ENCODE peak calls at places on chromosome 11, in four cellular contexts. I, Z, R and Q are unnamed samples.
A peak's percentile ranks its signal among the peaks of the same experiment; 100 is the strongest.

GRCh38 chr11:76781046-76781801 is 1.9 kb upstream of the TSKU start:
- DNase-seq in I (no peak), R (no peak), Z (no peak), Q (no peak)

GRCh38 chr11:108170191-108170590 is 48.8 kb downstream of the ACAT1 start:
- DNase-seq in R (no peak), Z (no peak), I (no peak), Q (no peak)

GRCh38 chr11:75775056-75775455 is 6.5 kb downstream of the DGAT2 start:
- DNase-seq in R (peak; percentile 17), Z (no peak), I (no peak), Q (no peak)

GRCh38 chr11:68950268-68950667 is 30.5 kb downstream of the MRGPRD start:
- DNase-seq in Z (no peak), R (no peak), I (peak; percentile 30), Q (no peak)

GRCh38 chr11:128535468-128536457 is 51.6 kb downstream of the ETS1 start:
- DNase-seq in Z (no peak), R (no peak), I (no peak), Q (no peak)

GRCh38 chr11:81005595-81005994 is 1564.8 kb upstream of the TENM4 start:
- DNase-seq in Z (no peak), I (peak; percentile 92), R (no peak), Q (peak; percentile 37)

GRCh38 chr11:117000741-117001096 is 97.5 kb downstream of the SIK3 start:
- DNase-seq in Z (no peak), R (no peak), I (no peak), Q (no peak)

GRCh38 chr11:112085822-112086421 is 634 bp downstream of the TIMM8B start:
- DNase-seq in I (peak; percentile 46), Z (peak; percentile 65), R (no peak), Q (peak; percentile 16)

GRCh38 chr11:111765320-111765983 is 737 bp downstream of the PPP2R1B start:
- DNase-seq in R (no peak), Z (no peak), I (no peak), Q (no peak)

GRCh38 chr11:32279672-32280071 is 155.7 kb downstream of the WT1 start:
- DNase-seq in I (no peak), Z (no peak), R (no peak), Q (no peak)
- TF ChIP-seq CTCF in I (peak; percentile 16), Z (no peak), R (no peak), Q (no peak)

DNA sequence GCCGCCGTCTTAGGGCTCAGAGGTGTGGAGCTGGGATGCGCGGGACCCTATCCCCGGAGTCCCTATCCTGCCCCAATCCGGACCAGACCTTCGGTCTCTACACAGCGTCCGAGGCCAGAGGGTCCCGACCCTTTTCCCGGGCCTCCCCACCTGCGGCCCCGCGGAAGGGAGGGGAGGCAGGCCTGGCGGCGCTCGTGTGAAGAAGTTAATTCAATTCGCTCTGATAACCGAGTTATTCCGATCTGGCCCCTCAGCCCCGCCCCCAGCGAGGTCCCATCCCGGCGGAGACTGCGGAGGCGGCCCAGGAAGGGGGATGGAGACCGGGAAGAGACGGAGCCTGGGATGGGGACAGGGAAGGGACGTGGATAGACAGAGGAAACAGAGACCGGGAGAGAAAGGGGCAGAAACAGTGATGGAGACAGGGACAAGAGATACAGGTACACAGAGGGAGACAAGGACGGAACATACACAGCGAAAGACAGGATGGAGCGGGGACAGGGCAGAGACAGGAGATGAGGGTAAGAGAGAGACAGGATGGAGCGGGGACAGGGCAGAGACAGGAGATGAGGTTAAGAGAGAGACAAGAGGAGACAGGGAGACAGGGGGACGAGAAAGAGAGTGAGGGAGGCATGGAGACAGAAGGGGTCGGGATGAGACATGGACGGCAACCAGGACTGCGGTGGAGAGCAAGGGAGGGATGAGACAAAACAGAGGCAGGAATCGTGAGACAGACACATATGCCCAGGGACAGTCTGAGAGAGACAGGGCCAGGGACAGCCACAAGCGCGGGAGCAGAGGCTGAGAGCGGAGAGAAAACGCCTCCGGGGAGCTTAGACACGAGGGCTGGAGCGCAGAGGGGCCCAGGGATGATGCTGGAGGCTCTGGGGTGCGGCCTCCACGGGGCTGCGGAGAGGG is 598 bp upstream of the PHOX2A start:
- DNase-seq in R (no peak), Z (peak; percentile 84), I (no peak), Q (no peak)
- H3K4me3 ChIP-seq in R (peak overlapping the region; percentile 14), Z (no peak overlapping the region), I (no peak overlapping the region), Q (no peak overlapping the region)

GRCh38 chr11:64241430-64242153 is 697 bp downstream of the FKBP2 start:
- DNase-seq in I (peak; percentile 39), R (peak; percentile 100), Z (peak; percentile 100), Q (peak; percentile 100)
- TF ChIP-seq CTCF in I (no peak), R (peak; percentile 18), Z (no peak), Q (no peak)

DNA sequence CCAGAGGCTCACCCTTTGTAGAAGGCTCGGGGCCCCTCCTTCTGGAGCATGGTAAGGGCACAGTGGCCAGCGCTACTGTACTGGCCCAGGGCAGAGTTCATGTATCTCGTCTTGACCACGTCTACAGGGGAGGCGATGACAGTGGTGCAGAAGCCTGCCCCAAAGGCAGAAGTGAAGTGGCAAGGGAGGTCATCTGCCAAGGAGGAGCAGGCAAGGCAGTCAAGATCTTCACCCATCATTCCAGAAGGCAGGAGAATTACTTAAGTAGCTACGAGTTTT is 7.2 kb downstream of the UCP2 start:
- DNase-seq in R (no peak), I (no peak), Z (no peak), Q (no peak)
- H3K4me3 ChIP-seq in R (no peak overlapping the region), I (no peak overlapping the region), Z (no peak overlapping the region), Q (no peak overlapping the region)

GRCh38 chr11:94107363-94107762 is 21.3 kb upstream of the PANX1 start:
- DNase-seq in Z (no peak), I (no peak), R (no peak), Q (no peak)
- TF ChIP-seq CTCF in Z (no peak), I (peak; percentile 24), R (no peak), Q (no peak)

DNA sequence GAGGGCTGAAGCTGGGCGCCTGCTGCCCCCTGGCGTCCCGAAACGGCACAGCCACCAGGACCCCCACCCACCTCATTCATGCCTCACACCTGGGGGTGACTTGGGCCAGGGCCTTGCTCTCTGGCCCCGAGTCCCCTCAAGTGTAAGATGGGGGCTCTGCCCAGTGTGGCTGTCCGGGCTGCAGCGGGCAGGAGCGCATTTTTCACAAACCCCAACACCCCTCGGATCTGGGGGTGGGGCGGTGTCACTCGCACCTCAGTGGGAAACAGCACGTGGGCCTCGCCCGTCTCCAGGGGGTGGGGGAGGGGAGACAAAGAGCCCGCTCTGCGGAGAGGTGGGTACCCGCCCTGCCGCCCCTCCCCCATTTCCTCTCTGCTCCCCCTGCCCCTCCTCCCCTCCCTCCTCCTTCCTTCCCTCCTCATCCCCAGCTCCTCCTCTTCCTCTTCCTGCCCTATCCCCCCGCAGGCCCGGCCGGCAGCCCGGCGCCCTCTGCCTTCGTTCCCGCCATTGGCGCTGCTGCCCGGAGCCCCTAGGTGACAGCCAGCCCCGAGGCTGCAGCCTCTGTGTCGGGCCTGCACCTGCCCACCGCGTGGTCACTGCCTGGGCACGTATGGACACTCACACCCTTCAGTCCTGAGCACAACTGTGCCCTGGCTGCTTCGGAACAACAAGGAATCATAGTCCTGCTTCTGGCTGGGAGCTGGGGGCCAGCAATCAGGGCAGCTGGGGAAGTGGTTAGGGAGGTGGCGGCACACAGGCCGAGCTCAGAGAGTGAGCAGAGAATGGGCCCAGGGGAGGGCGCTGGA is 6.8 kb upstream of the CDKN1C start:
- DNase-seq in R (peak; percentile 67), I (peak; percentile 41), Z (no peak), Q (peak; percentile 55)
- H3K4me3 ChIP-seq in R (peak overlapping the region; percentile 56), I (peak overlapping the region; percentile 45), Z (no peak overlapping the region), Q (peak overlapping the region; percentile 54)

DNA sequence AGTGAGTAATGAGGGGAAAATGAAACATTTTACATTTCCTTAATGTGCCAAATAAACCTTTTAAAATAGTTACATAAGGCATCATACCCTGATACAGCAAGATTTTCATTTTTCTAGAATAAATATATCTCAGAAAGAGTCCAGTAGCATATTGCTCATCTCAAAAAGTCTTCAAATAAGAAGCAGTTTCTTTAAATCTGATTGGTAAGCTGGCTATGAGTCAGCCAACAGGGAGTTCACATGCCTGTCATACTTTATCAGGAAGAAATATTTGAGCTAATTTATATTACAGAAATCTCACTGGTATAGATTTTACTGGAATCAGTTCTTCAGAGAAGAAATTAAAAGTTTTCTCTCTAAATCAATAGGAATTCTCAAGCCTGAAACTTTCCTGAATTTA is 258.1 kb downstream of the C11orf87 start:
- DNase-seq in R (no peak), I (peak; percentile 45), Z (no peak), Q (no peak)
- TF ChIP-seq CTCF in R (no peak), I (no peak), Z (no peak), Q (no peak)